ENCODE peak calls at places on chromosomes 4 and X, in six cellular contexts. One of them, this sample, is unnamed.
A peak's percentile ranks its signal among the peaks of the same experiment; 100 is the strongest.

GRCh38 chr4:38788327-38788726 is 5.5 kb upstream of the TLR10 start:
- DNase-seq in gastrocnemius medialis: no peak
- DNase-seq in kidney epithelial cell: no peak
- DNase-seq in cardiac fibroblast: peak; percentile 29
- DNase-seq in AG04449: no peak
- DNase-seq in CD8-positive, alpha-beta T cell: no peak
- DNase-seq in this sample: peak; percentile 62

GRCh38 chr4:54322817-54323417 is 93.8 kb downstream of the PDGFRA start:
- DNase-seq in gastrocnemius medialis: peak; percentile 30
- DNase-seq in kidney epithelial cell: peak; percentile 9
- DNase-seq in cardiac fibroblast: peak; percentile 67
- DNase-seq in AG04449: peak; percentile 3
- DNase-seq in CD8-positive, alpha-beta T cell: peak; percentile 33
- DNase-seq in this sample: peak; percentile 73

GRCh38 chr4:115101675-115102074 is 11.7 kb downstream of the NDST4 start:
- DNase-seq in gastrocnemius medialis: no peak
- DNase-seq in kidney epithelial cell: no peak
- DNase-seq in cardiac fibroblast: no peak
- DNase-seq in AG04449: no peak
- DNase-seq in CD8-positive, alpha-beta T cell: no peak
- DNase-seq in this sample: no peak

GRCh38 chrX:53287493-53288138 is 6.2 kb upstream of the IQSEC2 start:
- DNase-seq in gastrocnemius medialis: peak; percentile 90
- DNase-seq in kidney epithelial cell: no peak
- DNase-seq in cardiac fibroblast: peak; percentile 66
- DNase-seq in AG04449: no peak
- DNase-seq in CD8-positive, alpha-beta T cell: peak; percentile 36
- DNase-seq in this sample: peak; percentile 50

GRCh38 chr4:105061136-105061696 is 85.5 kb upstream of the TET2 start:
- DNase-seq in gastrocnemius medialis: no peak
- DNase-seq in kidney epithelial cell: peak; percentile 55
- DNase-seq in cardiac fibroblast: peak; percentile 63
- DNase-seq in AG04449: no peak
- DNase-seq in CD8-positive, alpha-beta T cell: peak; percentile 23
- DNase-seq in this sample: peak; percentile 79

GRCh38 chr4:137659431-137659830 is 127.1 kb upstream of the PCDH18 start:
- DNase-seq in gastrocnemius medialis: no peak
- DNase-seq in kidney epithelial cell: no peak
- DNase-seq in cardiac fibroblast: peak; percentile 50
- DNase-seq in AG04449: no peak
- DNase-seq in CD8-positive, alpha-beta T cell: no peak
- DNase-seq in this sample: peak; percentile 39

GRCh38 chrX:136147320-136147901 is at the start of gene FHL1:
- DNase-seq in gastrocnemius medialis: peak; percentile 30
- DNase-seq in kidney epithelial cell: no peak
- DNase-seq in cardiac fibroblast: peak; percentile 39
- DNase-seq in AG04449: no peak
- DNase-seq in CD8-positive, alpha-beta T cell: peak; percentile 43
- DNase-seq in this sample: peak; percentile 21

GRCh38 chr4:185657699-185658098 is 122.4 kb upstream of the PDLIM3 start:
- DNase-seq in gastrocnemius medialis: no peak
- DNase-seq in kidney epithelial cell: no peak
- DNase-seq in cardiac fibroblast: no peak
- DNase-seq in AG04449: no peak
- DNase-seq in CD8-positive, alpha-beta T cell: no peak
- DNase-seq in this sample: no peak

GRCh38 chr4:147581601-147582350 is 35.4 kb upstream of the TMEM184C start:
- DNase-seq in gastrocnemius medialis: no peak
- DNase-seq in kidney epithelial cell: no peak
- DNase-seq in cardiac fibroblast: peak; percentile 51
- DNase-seq in AG04449: peak; percentile 84
- DNase-seq in CD8-positive, alpha-beta T cell: no peak
- DNase-seq in this sample: peak; percentile 57

GRCh38 chr4:2040391-2041233 is 18.5 kb upstream of the NAT8L start:
- DNase-seq in gastrocnemius medialis: no peak
- DNase-seq in kidney epithelial cell: no peak
- DNase-seq in cardiac fibroblast: no peak
- DNase-seq in AG04449: no peak
- DNase-seq in CD8-positive, alpha-beta T cell: no peak
- DNase-seq in this sample: no peak

GRCh38 chr4:176587920-176588319 is 204.8 kb downstream of the VEGFC start:
- DNase-seq in gastrocnemius medialis: no peak
- DNase-seq in kidney epithelial cell: no peak
- DNase-seq in cardiac fibroblast: peak; percentile 92
- DNase-seq in AG04449: peak; percentile 82
- DNase-seq in CD8-positive, alpha-beta T cell: no peak
- DNase-seq in this sample: peak; percentile 96

GRCh38 chrX:104913348-104913747 is 307.1 kb downstream of the TEX13A start:
- DNase-seq in gastrocnemius medialis: no peak
- DNase-seq in kidney epithelial cell: peak; percentile 2
- DNase-seq in cardiac fibroblast: peak; percentile 10
- DNase-seq in AG04449: no peak
- DNase-seq in CD8-positive, alpha-beta T cell: no peak
- DNase-seq in this sample: peak; percentile 16

GRCh38 chrX:12771445-12772069 is 19.7 kb upstream of the PRPS2 start:
- DNase-seq in gastrocnemius medialis: no peak
- DNase-seq in kidney epithelial cell: no peak
- DNase-seq in cardiac fibroblast: peak; percentile 58
- DNase-seq in AG04449: no peak
- DNase-seq in CD8-positive, alpha-beta T cell: peak; percentile 78
- DNase-seq in this sample: peak; percentile 51

GRCh38 chr4:79855081-79855480 is 217.9 kb downstream of the ANTXR2 start:
- DNase-seq in gastrocnemius medialis: no peak
- DNase-seq in kidney epithelial cell: no peak
- DNase-seq in cardiac fibroblast: peak; percentile 8
- DNase-seq in AG04449: no peak
- DNase-seq in CD8-positive, alpha-beta T cell: no peak
- DNase-seq in this sample: no peak

GRCh38 chrX:55342533-55343501 is 78.1 kb upstream of the PAGE3 start:
- DNase-seq in gastrocnemius medialis: no peak
- DNase-seq in kidney epithelial cell: no peak
- DNase-seq in cardiac fibroblast: peak; percentile 11
- DNase-seq in AG04449: no peak
- DNase-seq in CD8-positive, alpha-beta T cell: peak; percentile 23
- DNase-seq in this sample: peak; percentile 22

GRCh38 chr4:36111180-36111579 is 133.1 kb downstream of the ARAP2 start:
- DNase-seq in gastrocnemius medialis: no peak
- DNase-seq in kidney epithelial cell: no peak
- DNase-seq in cardiac fibroblast: no peak
- DNase-seq in AG04449: no peak
- DNase-seq in CD8-positive, alpha-beta T cell: no peak
- DNase-seq in this sample: peak; percentile 6

GRCh38 chrX:17525762-17526555 is 151.0 kb downstream of the NHS start:
- DNase-seq in gastrocnemius medialis: no peak
- DNase-seq in kidney epithelial cell: no peak
- DNase-seq in cardiac fibroblast: no peak
- DNase-seq in AG04449: no peak
- DNase-seq in CD8-positive, alpha-beta T cell: no peak
- DNase-seq in this sample: no peak

GRCh38 chr4:145299380-145300076 is 119.1 kb upstream of the OTUD4 start:
- DNase-seq in gastrocnemius medialis: no peak
- DNase-seq in kidney epithelial cell: no peak
- DNase-seq in cardiac fibroblast: peak; percentile 45
- DNase-seq in AG04449: peak; percentile 64
- DNase-seq in CD8-positive, alpha-beta T cell: peak; percentile 60
- DNase-seq in this sample: peak; percentile 31

GRCh38 chrX:153642313-153642654 is 4.7 kb upstream of the DUSP9 start:
- DNase-seq in gastrocnemius medialis: no peak
- DNase-seq in kidney epithelial cell: no peak
- DNase-seq in cardiac fibroblast: no peak
- DNase-seq in AG04449: no peak
- DNase-seq in CD8-positive, alpha-beta T cell: no peak
- DNase-seq in this sample: no peak

GRCh38 chrX:134484039-134484438 is 24.1 kb downstream of the HPRT1 start:
- DNase-seq in gastrocnemius medialis: no peak
- DNase-seq in kidney epithelial cell: no peak
- DNase-seq in cardiac fibroblast: peak; percentile 74
- DNase-seq in AG04449: peak; percentile 23
- DNase-seq in CD8-positive, alpha-beta T cell: no peak
- DNase-seq in this sample: peak; percentile 79

GRCh38 chr4:5014007-5014682 is 5.1 kb downstream of the CYTL1 start:
- DNase-seq in gastrocnemius medialis: no peak
- DNase-seq in kidney epithelial cell: no peak
- DNase-seq in cardiac fibroblast: no peak
- DNase-seq in AG04449: no peak
- DNase-seq in CD8-positive, alpha-beta T cell: no peak
- DNase-seq in this sample: no peak

GRCh38 chrX:65581661-65582339 is 47.2 kb upstream of the LAS1L start:
- DNase-seq in gastrocnemius medialis: peak; percentile 22
- DNase-seq in kidney epithelial cell: no peak
- DNase-seq in cardiac fibroblast: peak; percentile 70
- DNase-seq in AG04449: no peak
- DNase-seq in CD8-positive, alpha-beta T cell: peak; percentile 48
- DNase-seq in this sample: peak; percentile 76

GRCh38 chr4:186104114-186104894 is at the start of gene FAM149A:
- DNase-seq in gastrocnemius medialis: no peak
- DNase-seq in kidney epithelial cell: no peak
- DNase-seq in cardiac fibroblast: no peak
- DNase-seq in AG04449: no peak
- DNase-seq in CD8-positive, alpha-beta T cell: peak; percentile 44
- DNase-seq in this sample: no peak

GRCh38 chrX:110418220-110418856 is 59.7 kb downstream of the RTL9 start:
- DNase-seq in gastrocnemius medialis: no peak
- DNase-seq in kidney epithelial cell: no peak
- DNase-seq in cardiac fibroblast: peak; percentile 79
- DNase-seq in AG04449: no peak
- DNase-seq in CD8-positive, alpha-beta T cell: no peak
- DNase-seq in this sample: peak; percentile 76

GRCh38 chrX:11215191-11215921 is 77.9 kb upstream of the AMELX start:
- DNase-seq in gastrocnemius medialis: no peak
- DNase-seq in kidney epithelial cell: no peak
- DNase-seq in cardiac fibroblast: no peak
- DNase-seq in AG04449: no peak
- DNase-seq in CD8-positive, alpha-beta T cell: no peak
- DNase-seq in this sample: no peak

GRCh38 chr4:151948351-151949016 is 187.7 kb upstream of the GATB start:
- DNase-seq in gastrocnemius medialis: no peak
- DNase-seq in kidney epithelial cell: no peak
- DNase-seq in cardiac fibroblast: no peak
- DNase-seq in AG04449: no peak
- DNase-seq in CD8-positive, alpha-beta T cell: no peak
- DNase-seq in this sample: no peak

GRCh38 chr4:3212391-3213100 is 36.4 kb upstream of the MSANTD1 start:
- DNase-seq in gastrocnemius medialis: peak; percentile 9
- DNase-seq in kidney epithelial cell: no peak
- DNase-seq in cardiac fibroblast: no peak
- DNase-seq in AG04449: no peak
- DNase-seq in CD8-positive, alpha-beta T cell: no peak
- DNase-seq in this sample: no peak

GRCh38 chr4:25672756-25673155 is 17.1 kb downstream of the SLC34A2 start:
- DNase-seq in gastrocnemius medialis: no peak
- DNase-seq in kidney epithelial cell: no peak
- DNase-seq in cardiac fibroblast: no peak
- DNase-seq in AG04449: no peak
- DNase-seq in CD8-positive, alpha-beta T cell: no peak
- DNase-seq in this sample: no peak

GRCh38 chrX:42151808-42152207 is 228.5 kb upstream of the CASK start:
- DNase-seq in gastrocnemius medialis: no peak
- DNase-seq in kidney epithelial cell: no peak
- DNase-seq in cardiac fibroblast: no peak
- DNase-seq in AG04449: no peak
- DNase-seq in CD8-positive, alpha-beta T cell: no peak
- DNase-seq in this sample: no peak

GRCh38 chrX:9464435-9465371 is at the start of gene TBL1X:
- DNase-seq in gastrocnemius medialis: peak; percentile 61
- DNase-seq in kidney epithelial cell: no peak
- DNase-seq in cardiac fibroblast: peak; percentile 57
- DNase-seq in AG04449: no peak
- DNase-seq in CD8-positive, alpha-beta T cell: peak; percentile 39
- DNase-seq in this sample: peak; percentile 40

GRCh38 chr4:76744253-76744921 is 153.6 kb downstream of the SOWAHB start:
- DNase-seq in gastrocnemius medialis: no peak
- DNase-seq in kidney epithelial cell: no peak
- DNase-seq in cardiac fibroblast: peak; percentile 80
- DNase-seq in AG04449: no peak
- DNase-seq in CD8-positive, alpha-beta T cell: no peak
- DNase-seq in this sample: peak; percentile 84
- H3K4me3 ChIP-seq in gastrocnemius medialis: no peak overlapping the region
- H3K4me3 ChIP-seq in kidney epithelial cell: no peak overlapping the region
- H3K4me3 ChIP-seq in cardiac fibroblast: no peak overlapping the region
- H3K4me3 ChIP-seq in AG04449: peak overlapping the region; percentile 27
- H3K4me3 ChIP-seq in CD8-positive, alpha-beta T cell: no peak overlapping the region
- H3K4me3 ChIP-seq in this sample: no peak overlapping the region

GRCh38 chr4:159292137-159292896 is 189.4 kb downstream of the RAPGEF2 start:
- DNase-seq in gastrocnemius medialis: no peak
- DNase-seq in kidney epithelial cell: no peak
- DNase-seq in cardiac fibroblast: no peak
- DNase-seq in AG04449: no peak
- DNase-seq in CD8-positive, alpha-beta T cell: no peak
- DNase-seq in this sample: no peak
- TF ChIP-seq CTCF in gastrocnemius medialis: no peak
- TF ChIP-seq CTCF in kidney epithelial cell: no peak
- TF ChIP-seq CTCF in cardiac fibroblast: no peak
- TF ChIP-seq CTCF in AG04449: no peak
- TF ChIP-seq CTCF in CD8-positive, alpha-beta T cell: no peak
- TF ChIP-seq CTCF in this sample: no peak

DNA sequence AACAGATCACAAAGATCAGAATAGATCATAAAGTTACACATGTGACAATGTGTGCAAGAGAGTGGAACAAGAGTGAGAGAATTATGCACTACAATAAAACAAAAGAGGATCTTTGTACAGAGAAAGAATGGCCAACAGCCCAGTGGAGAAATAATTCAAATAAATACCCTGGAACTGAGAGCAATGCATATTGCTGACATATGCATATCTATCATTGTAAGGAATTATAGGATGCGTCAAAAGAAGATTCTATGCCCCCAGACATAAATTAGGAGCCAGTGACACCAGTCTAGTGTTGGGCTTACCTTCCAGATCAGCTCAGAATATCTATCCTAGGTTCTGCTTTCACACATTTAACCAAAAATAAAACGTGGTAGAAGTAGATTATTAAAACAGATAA is 320.1 kb upstream of the VCX start:
- DNase-seq in gastrocnemius medialis: no peak
- DNase-seq in kidney epithelial cell: no peak
- DNase-seq in cardiac fibroblast: no peak
- DNase-seq in AG04449: no peak
- DNase-seq in CD8-positive, alpha-beta T cell: no peak
- DNase-seq in this sample: no peak
- H3K4me3 ChIP-seq in gastrocnemius medialis: no peak overlapping the region
- H3K4me3 ChIP-seq in kidney epithelial cell: no peak overlapping the region
- H3K4me3 ChIP-seq in cardiac fibroblast: no peak overlapping the region
- H3K4me3 ChIP-seq in AG04449: no peak overlapping the region
- H3K4me3 ChIP-seq in CD8-positive, alpha-beta T cell: no peak overlapping the region
- H3K4me3 ChIP-seq in this sample: no peak overlapping the region

GRCh38 chr4:42280327-42281095 is 116.8 kb upstream of the SHISA3 start:
- DNase-seq in gastrocnemius medialis: no peak
- DNase-seq in kidney epithelial cell: no peak
- DNase-seq in cardiac fibroblast: peak; percentile 41
- DNase-seq in AG04449: no peak
- DNase-seq in CD8-positive, alpha-beta T cell: no peak
- DNase-seq in this sample: peak; percentile 57
- TF ChIP-seq CTCF in gastrocnemius medialis: no peak
- TF ChIP-seq CTCF in kidney epithelial cell: peak; percentile 69
- TF ChIP-seq CTCF in cardiac fibroblast: peak; percentile 74
- TF ChIP-seq CTCF in AG04449: peak; percentile 41
- TF ChIP-seq CTCF in CD8-positive, alpha-beta T cell: peak; percentile 44
- TF ChIP-seq CTCF in this sample: peak; percentile 82